ENCODE peak calls at places on chromosome 4, in five cellular contexts. S is progenitor cell of endocrine pancreas, B is astrocyte of the cerebellum, G is SK-N-SH, X is transverse colon. L is an unnamed sample.
A peak's percentile ranks its signal among the peaks of the same experiment; 100 is the strongest.

GRCh38 chr4:185599844-185600243 is 64.5 kb upstream of the PDLIM3 start:
- DNase-seq in S (no peak), B (no peak), G (no peak), X (peak; percentile 14), L (no peak)

GRCh38 chr4:2269206-2269531 is 7.3 kb upstream of the MXD4 start:
- DNase-seq in S (no peak), B (no peak), G (peak; percentile 42), X (no peak), L (no peak)

GRCh38 chr4:173014113-173014558 is 154.5 kb upstream of the GALNT7 start:
- DNase-seq in S (no peak), B (peak; percentile 42), G (peak; percentile 35), X (no peak), L (no peak)

GRCh38 chr4:133641191-133641590 is 492.1 kb downstream of the PCDH10 start:
- DNase-seq in S (no peak), B (no peak), G (no peak), X (no peak), L (no peak)

GRCh38 chr4:121252224-121252806 is 88.2 kb upstream of the TNIP3 start:
- DNase-seq in S (peak; percentile 31), B (peak; percentile 40), G (peak; percentile 66), X (peak; percentile 72), L (no peak)

GRCh38 chr4:117700111-117700892 is 334.0 kb upstream of the NDST3 start:
- DNase-seq in S (no peak), B (no peak), G (no peak), X (no peak), L (no peak)

GRCh38 chr4:101102114-101102752 is 245.1 kb downstream of the PPP3CA start:
- DNase-seq in S (no peak), B (peak; percentile 88), G (peak; percentile 27), X (peak; percentile 20), L (no peak)

GRCh38 chr4:11691236-11691635 is 262.5 kb upstream of the HS3ST1 start:
- DNase-seq in S (no peak), B (no peak), G (no peak), X (no peak), L (no peak)

GRCh38 chr4:37503231-37503630 is 182.9 kb downstream of the RELL1 start:
- DNase-seq in S (no peak), B (no peak), G (no peak), X (no peak), L (no peak)

GRCh38 chr4:128310266-128310697 is 22.7 kb upstream of the PGRMC2 start:
- DNase-seq in S (no peak), B (no peak), G (peak; percentile 65), X (peak; percentile 40), L (no peak)

GRCh38 chr4:68338625-68339024 is 11.3 kb downstream of the YTHDC1 start:
- DNase-seq in S (no peak), B (no peak), G (no peak), X (no peak), L (no peak)

GRCh38 chr4:27381806-27382205 is 521.2 kb downstream of the STIM2 start:
- DNase-seq in S (no peak), B (peak; percentile 24), G (peak; percentile 1), X (no peak), L (no peak)

GRCh38 chr4:4995103-4995761 is 24.0 kb downstream of the CYTL1 start:
- DNase-seq in S (peak; percentile 73), B (no peak), G (peak; percentile 81), X (peak; percentile 66), L (peak; percentile 42)

GRCh38 chr4:140743194-140743931 is 12.8 kb downstream of the TBC1D9 start:
- DNase-seq in S (no peak), B (no peak), G (peak; percentile 12), X (peak; percentile 34), L (no peak)
- TF ChIP-seq CTCF in S (peak; percentile 35), B (peak; percentile 39), G (peak; percentile 48), X (no peak), L (no peak)

GRCh38 chr4:80365928-80366327 is 30.4 kb downstream of the CFAP299 start:
- DNase-seq in S (no peak), B (peak; percentile 71), G (peak; percentile 34), X (peak; percentile 60), L (no peak)
- TF ChIP-seq CTCF in S (peak; percentile 69), B (peak; percentile 83), G (peak; percentile 86), X (peak; percentile 49), L (no peak)

GRCh38 chr4:8155660-8156421 is 2.8 kb downstream of the ABLIM2 start:
- DNase-seq in S (no peak), B (no peak), G (no peak), X (no peak), L (no peak)
- TF ChIP-seq CTCF in S (no peak), B (no peak), G (no peak), X (no peak), L (no peak)

GRCh38 chr4:85381968-85382367 is 93.0 kb upstream of the ARHGAP24 start:
- DNase-seq in S (no peak), B (no peak), G (no peak), X (no peak), L (no peak)

GRCh38 chr4:85372986-85373385 is 102.0 kb upstream of the ARHGAP24 start:
- DNase-seq in S (no peak), B (no peak), G (no peak), X (no peak), L (no peak)

GRCh38 chr4:85370400-85371032 is 104.4 kb upstream of the ARHGAP24 start:
- DNase-seq in S (peak; percentile 16), B (peak; percentile 13), G (peak; percentile 5), X (peak; percentile 24), L (peak; percentile 23)

DNA sequence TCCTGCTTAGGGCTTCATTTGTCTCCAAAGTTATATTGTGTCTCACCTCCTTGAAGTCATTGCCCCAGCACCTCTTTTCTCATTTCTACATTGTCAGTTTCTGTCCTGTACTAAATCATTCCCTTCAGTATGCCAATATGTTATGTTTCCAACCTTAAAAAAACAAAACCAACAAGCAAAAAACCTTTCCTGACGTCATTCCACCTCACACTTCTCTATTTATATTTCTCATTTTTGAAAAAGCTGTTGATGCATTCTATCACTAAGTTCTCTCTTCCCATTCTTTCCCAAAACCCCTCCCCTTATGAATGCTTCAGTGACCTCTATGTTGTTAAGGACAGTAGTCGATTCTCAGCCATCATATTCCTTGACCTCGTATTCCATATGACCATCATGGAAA is 98.7 kb upstream of the ARHGAP24 start:
- DNase-seq in S (no peak), B (no peak), G (no peak), X (no peak), L (no peak)
- TF ChIP-seq CTCF in S (no peak), B (no peak), G (no peak), X (no peak), L (no peak)

DNA sequence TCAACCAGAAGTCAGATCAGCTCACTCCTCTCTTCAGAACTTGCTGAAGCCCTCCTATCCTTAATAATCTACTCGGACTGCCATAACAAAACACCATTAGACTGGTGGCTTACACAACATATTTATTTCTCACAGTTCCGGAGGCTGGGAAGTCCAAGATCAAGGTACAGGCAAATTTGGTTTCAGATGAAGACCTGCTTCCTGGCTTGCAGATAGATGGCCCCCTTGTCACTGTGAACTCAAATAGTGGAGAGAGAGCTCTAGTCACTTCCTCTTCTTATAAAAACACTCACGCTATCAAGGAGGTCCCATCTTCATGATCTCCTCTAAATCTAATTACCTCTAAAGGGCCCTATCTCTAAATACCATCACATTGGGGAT is 125.1 kb downstream of the CAMK2D start:
- DNase-seq in S (no peak), B (no peak), G (no peak), X (no peak), L (no peak)
- TF ChIP-seq CTCF in S (no peak), B (no peak), G (no peak), X (no peak), L (no peak)

GRCh38 chr4:142874684-142875083 is 28.6 kb upstream of the INPP4B start:
- DNase-seq in S (no peak), B (no peak), G (no peak), X (no peak), L (no peak)

GRCh38 chr4:142875117-142875516 is 29.0 kb upstream of the INPP4B start:
- DNase-seq in S (no peak), B (no peak), G (no peak), X (no peak), L (no peak)
- TF ChIP-seq CTCF in S (no peak), B (no peak), G (no peak), X (no peak), L (no peak)

DNA sequence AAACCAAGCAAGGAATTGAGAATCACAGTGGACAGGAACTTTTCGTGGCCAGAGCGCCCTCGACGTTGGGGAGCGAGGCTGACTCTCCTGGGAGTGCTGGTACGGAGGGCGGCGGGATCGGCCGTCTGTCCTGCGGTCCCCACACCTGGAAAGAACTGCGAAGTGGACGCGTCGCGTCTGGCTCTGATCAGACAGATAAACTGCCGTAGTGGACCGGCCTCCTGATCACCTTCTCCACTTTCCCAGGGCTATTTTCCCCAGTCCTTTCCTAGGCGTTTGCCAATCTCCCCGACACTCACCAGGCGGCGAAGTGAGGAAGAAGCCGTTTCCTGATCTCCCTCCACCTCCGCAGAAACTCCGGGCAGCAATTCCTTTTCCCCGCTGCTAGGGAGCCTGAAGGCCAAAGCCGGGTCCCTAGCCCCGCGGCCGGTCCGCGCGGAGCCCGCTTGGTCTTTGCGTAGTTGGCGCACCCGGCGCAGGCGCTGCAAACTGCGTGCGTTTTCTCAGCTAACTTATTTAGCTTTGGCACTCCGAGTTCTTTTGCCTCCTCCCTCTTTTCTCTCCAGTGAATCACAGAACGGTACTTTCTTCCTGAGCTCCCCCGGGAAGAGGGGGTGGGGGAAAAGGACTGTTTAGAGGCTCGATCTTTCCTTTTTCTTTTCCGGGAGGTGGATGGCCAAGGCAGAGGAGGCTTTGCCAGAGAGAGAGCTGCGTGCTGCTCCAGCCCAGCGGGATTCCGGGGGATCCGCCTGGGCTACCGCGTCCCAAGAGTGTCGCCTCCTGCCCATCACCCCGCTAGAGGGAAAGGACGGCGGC is at the start of gene ARSJ:
- DNase-seq in S (peak; percentile 53), B (peak; percentile 74), G (peak; percentile 76), X (peak; percentile 54), L (no peak)
- TF ChIP-seq CTCF in S (no peak), B (peak; percentile 23), G (peak; percentile 16), X (no peak), L (no peak)

GRCh38 chr4:111136438-111136837 is 513.6 kb upstream of the PITX2 start:
- DNase-seq in S (no peak), B (no peak), G (no peak), X (no peak), L (no peak)
- TF ChIP-seq CTCF in S (peak; percentile 32), B (peak; percentile 24), G (no peak), X (no peak), L (no peak)

DNA sequence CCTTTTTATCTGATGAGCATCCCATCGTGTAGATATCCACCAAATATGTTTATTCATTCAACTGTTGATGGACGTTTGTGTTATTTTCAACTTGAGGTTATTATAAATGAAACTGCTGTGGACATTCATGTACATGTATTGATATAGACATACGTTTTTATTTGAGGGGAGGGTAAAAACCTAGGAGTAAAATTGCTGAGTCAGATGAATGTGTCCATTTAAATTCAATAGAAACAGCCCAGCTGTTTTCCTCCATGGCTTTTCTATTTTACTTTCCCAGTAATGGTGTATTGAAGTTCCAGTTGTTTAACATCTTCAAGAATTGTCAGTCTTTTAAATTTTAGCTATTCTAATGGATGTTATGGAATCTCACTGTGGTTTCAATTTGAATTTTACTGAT is 348.7 kb upstream of the GALNTL6 start:
- DNase-seq in S (no peak), B (no peak), G (no peak), X (no peak), L (no peak)
- TF ChIP-seq CTCF in S (no peak), B (no peak), G (no peak), X (no peak), L (no peak)

L was measured in activated B cell treated with CpG ODN at 0.5 μM for 24 hours.